ENCODE peak calls at places on chromosomes 11 and 22, in nine cellular contexts. J is GM12891; O is activated naive CD4-positive, alpha-beta T cell treated with anti-CD3 and anti-CD28 coated beads for 36 hours; F is ureter; I is activated CD4-positive, CD25-positive, alpha-beta regulatory T cell; C is neuronal stem cell; Z is stimulated activated naive CD4-positive, alpha-beta T cell; Y is activated T-helper 1 cell treated with Interleukin-2 at 50 U/mL for 16 hours; G is NCI-H2081. M is an unnamed sample.

GRCh38 chr11:104003491-104003890 is 32.9 kb upstream of the DDI1 start:
- DNase-seq in C (no peak), J (no peak), F (no peak), Y (no peak), I (no peak), Z (no peak), G (no peak), O (no peak), M (no peak)

GRCh38 chr11:70467196-70468085 is 69.1 kb downstream of the CTTN start:
- DNase-seq in O (peak; percentile 77), I (no peak), Y (no peak), F (peak; percentile 67), Z (no peak), J (no peak), G (peak; percentile 13), C (peak; percentile 56), M (no peak)

GRCh38 chr22:31611065-31611760 is 50.8 kb downstream of the PISD start:
- DNase-seq in I (no peak), G (peak; percentile 12), F (no peak), Y (no peak), C (no peak), O (no peak), J (no peak), Z (no peak), M (no peak)

GRCh38 chr11:122584670-122585069 is 70.9 kb upstream of the UBASH3B start:
- DNase-seq in F (no peak), C (no peak), G (no peak), I (no peak), Y (no peak), J (no peak), Z (no peak), O (no peak), M (no peak)

GRCh38 chr11:77159219-77159936 is 31.3 kb downstream of the MYO7A start:
- DNase-seq in Y (no peak), Z (no peak), G (no peak), F (no peak), C (no peak), I (no peak), J (no peak), O (no peak), M (no peak)

GRCh38 chr11:31813242-31813960 is 2.3 kb upstream of the PAX6 start:
- DNase-seq in I (no peak), J (no peak), Z (no peak), Y (no peak), O (no peak), G (no peak), F (no peak), C (no peak), M (no peak)

GRCh38 chr11:11569936-11570491 is 51.8 kb downstream of the GALNT18 start:
- DNase-seq in G (peak; percentile 43), C (no peak), F (peak; percentile 60), J (no peak), I (no peak), Y (no peak), O (no peak), Z (no peak), M (no peak)

GRCh38 chr11:35246725-35247124 is 107.8 kb downstream of the CD44 start:
- DNase-seq in O (no peak), Z (no peak), J (no peak), G (no peak), C (no peak), I (no peak), F (no peak), Y (no peak), M (no peak)

GRCh38 chr22:44386386-44387035 is 73.8 kb upstream of the SHISAL1 start:
- DNase-seq in O (no peak), I (no peak), G (no peak), Z (no peak), F (no peak), Y (no peak), J (no peak), C (no peak), M (no peak)

GRCh38 chr11:5611627-5612026 is 13.2 kb upstream of the TRIM34 start:
- DNase-seq in O (no peak), C (no peak), J (no peak), F (no peak), I (no peak), Z (no peak), Y (no peak), G (no peak), M (no peak)

GRCh38 chr11:46279393-46280099 is 2.1 kb downstream of the CREB3L1 start:
- DNase-seq in Y (no peak), C (no peak), Z (no peak), I (no peak), G (peak; percentile 89), F (no peak), O (no peak), J (no peak), M (no peak)

GRCh38 chr11:92226331-92227232 is 2.0 kb downstream of the FAT3 start:
- DNase-seq in Z (no peak), F (no peak), J (no peak), O (no peak), Y (no peak), I (no peak), C (peak; percentile 70), G (peak; percentile 22), M (no peak)

GRCh38 chr11:2249191-2249916 is 21.0 kb downstream of the ASCL2 start:
- DNase-seq in G (no peak), Y (no peak), C (no peak), J (no peak), O (no peak), I (no peak), F (no peak), Z (no peak), M (no peak)

GRCh38 chr11:80182906-80183305 is 742.1 kb upstream of the TENM4 start:
- DNase-seq in Y (no peak), C (no peak), Z (no peak), F (no peak), I (no peak), G (no peak), O (no peak), J (no peak), M (no peak)

GRCh38 chr11:47342036-47342803 is 10.3 kb downstream of the MYBPC3 start:
- DNase-seq in I (no peak), O (no peak), F (no peak), Z (no peak), G (no peak), J (no peak), Y (no peak), C (no peak), M (no peak)

GRCh38 chr11:128313931-128314330 is 273.4 kb downstream of the ETS1 start:
- DNase-seq in F (no peak), Z (no peak), C (no peak), O (no peak), I (no peak), G (no peak), J (no peak), Y (no peak), M (no peak)

GRCh38 chr11:92329644-92330043 is 105.0 kb downstream of the FAT3 start:
- DNase-seq in C (no peak), F (no peak), Y (no peak), Z (no peak), I (no peak), J (no peak), G (no peak), O (no peak), M (no peak)

GRCh38 chr22:43387815-43388214 is 24.0 kb upstream of the MPPED1 start:
- DNase-seq in Z (no peak), Y (no peak), F (no peak), C (no peak), I (no peak), O (no peak), J (no peak), G (no peak), M (no peak)

GRCh38 chr11:131754671-131755070 is 384.3 kb downstream of the NTM start:
- DNase-seq in J (no peak), I (no peak), F (no peak), Y (no peak), Z (no peak), O (no peak), G (no peak), C (no peak), M (no peak)

GRCh38 chr22:37089451-37089850 is 20.1 kb downstream of the TMPRSS6 start:
- DNase-seq in O (no peak), C (no peak), Y (no peak), I (no peak), G (no peak), F (no peak), Z (no peak), J (no peak), M (no peak)

GRCh38 chr22:26134654-26135330 is 34.5 kb upstream of the SEZ6L start:
- DNase-seq in I (no peak), Z (no peak), J (no peak), F (no peak), O (peak; percentile 29), Y (no peak), G (no peak), C (no peak), M (no peak)

GRCh38 chr22:43501951-43502874 is 90.4 kb downstream of the MPPED1 start:
- DNase-seq in Z (no peak), F (no peak), G (no peak), O (no peak), J (no peak), C (no peak), Y (no peak), I (no peak), M (no peak)

GRCh38 chr11:85863855-85864254 is 8.7 kb downstream of the CCDC83 start:
- DNase-seq in C (no peak), Y (no peak), F (no peak), J (no peak), O (no peak), G (no peak), I (no peak), Z (no peak), M (no peak)

GRCh38 chr22:31083377-31083768 is 2.3 kb downstream of the SMTN start:
- DNase-seq in F (peak; percentile 59), I (no peak), G (peak; percentile 94), J (no peak), Y (no peak), O (no peak), C (no peak), Z (no peak), M (no peak)

GRCh38 chr22:49197500-49197899 is 630.2 kb downstream of the BRD1 start:
- DNase-seq in F (no peak), O (no peak), G (peak; percentile 32), C (no peak), J (no peak), I (no peak), Y (no peak), Z (no peak), M (no peak)

GRCh38 chr22:37904572-37905533 is 1.2 kb upstream of the MICALL1 start:
- DNase-seq in J (no peak), Y (no peak), G (no peak), F (peak; percentile 69), I (no peak), C (no peak), O (peak; percentile 41), Z (no peak), M (no peak)

GRCh38 chr22:36334081-36334831 is 53.5 kb downstream of the MYH9 start:
- DNase-seq in O (peak; percentile 72), I (no peak), F (no peak), Y (no peak), Z (peak; percentile 34), J (no peak), G (no peak), C (no peak), M (no peak)

GRCh38 chr11:123180166-123180565 is 14.9 kb downstream of the CLMP start:
- DNase-seq in I (no peak), F (no peak), J (no peak), Z (no peak), G (no peak), O (no peak), C (no peak), Y (no peak), M (no peak)